ENCODE peak calls at places on chromosomes 5 and 9, in seven cellular contexts. X is mammary epithelial cell, N is cardiac fibroblast, H is breast epithelium, G is brain microvascular endothelial cell, O is HFF-Myc, Y is astrocyte of the spinal cord. D is an unnamed sample.

GRCh38 chr9:74858753-74859414 is 28.8 kb downstream of the TRPM6 start:
- DNase-seq in N (no peak), H (no peak), G (no peak), O (no peak), Y (no peak), X (no peak), D (no peak)

GRCh38 chr9:83299556-83299955 is 236.6 kb upstream of the RASEF start:
- DNase-seq in G (peak; percentile 53), N (peak; percentile 48), Y (peak; percentile 36), H (no peak), O (no peak), X (peak; percentile 56), D (no peak)

GRCh38 chr5:96931605-96932004 is 4.3 kb upstream of the LNPEP start:
- DNase-seq in N (no peak), Y (no peak), H (no peak), O (no peak), X (no peak), G (no peak), D (no peak)

GRCh38 chr9:76180541-76180940 is 213.7 kb downstream of the RFK start:
- DNase-seq in X (peak; percentile 9), Y (peak; percentile 71), N (peak; percentile 71), O (no peak), G (peak; percentile 71), H (no peak), D (no peak)

GRCh38 chr9:108743426-108743825 is 112.4 kb downstream of the ACTL7B start:
- DNase-seq in G (no peak), O (no peak), X (no peak), N (no peak), H (no peak), Y (no peak), D (no peak)

GRCh38 chr9:136050706-136051567 is 44.2 kb downstream of the NACC2 start:
- DNase-seq in X (peak; percentile 56), N (peak; percentile 24), G (no peak), O (no peak), Y (peak; percentile 30), H (no peak), D (peak; percentile 61)

GRCh38 chr5:6448141-6448491 is 543 bp upstream of the UBE2QL1 start:
- DNase-seq in N (no peak), G (no peak), X (no peak), Y (no peak), O (no peak), H (no peak), D (no peak)

GRCh38 chr9:85685081-85685480 is 56.7 kb downstream of the AGTPBP1 start:
- DNase-seq in G (no peak), N (no peak), X (no peak), O (no peak), H (no peak), Y (no peak), D (no peak)

GRCh38 chr5:83957188-83957587 is 236.5 kb upstream of the HAPLN1 start:
- DNase-seq in X (peak; percentile 31), N (no peak), Y (peak; percentile 42), H (no peak), O (no peak), G (peak; percentile 6), D (no peak)

GRCh38 chr9:137082925-137083290 is 3.9 kb upstream of the MAN1B1 start:
- DNase-seq in Y (no peak), H (no peak), N (no peak), O (no peak), G (no peak), X (no peak), D (no peak)

GRCh38 chr5:150077996-150078801 is 8.2 kb downstream of the CSF1R start:
- DNase-seq in X (no peak), N (no peak), Y (no peak), G (no peak), H (no peak), O (no peak), D (no peak)

GRCh38 chr5:136840601-136841000 is 475.3 kb upstream of the TRPC7 start:
- DNase-seq in X (no peak), O (no peak), G (no peak), H (no peak), N (no peak), Y (no peak), D (no peak)

GRCh38 chr5:174340221-174340620 is 294.7 kb downstream of the NSG2 start:
- DNase-seq in G (no peak), Y (no peak), N (no peak), O (no peak), X (no peak), H (no peak), D (no peak)

GRCh38 chr9:69674112-69674511 is 1.9 kb upstream of the APBA1 start:
- DNase-seq in N (peak; percentile 1), O (no peak), G (no peak), Y (no peak), X (no peak), H (no peak), D (no peak)

GRCh38 chr9:136313111-136314055 is 9.5 kb upstream of the CCDC187 start:
- DNase-seq in H (no peak), Y (no peak), O (no peak), G (no peak), X (no peak), N (no peak), D (no peak)

GRCh38 chr5:42108468-42108867 is 183.4 kb downstream of the FBXO4 start:
- DNase-seq in Y (no peak), X (no peak), H (no peak), N (no peak), O (no peak), G (no peak), D (no peak)

GRCh38 chr5:34547300-34548085 is 108.6 kb upstream of the RAI14 start:
- DNase-seq in Y (no peak), N (no peak), G (no peak), O (no peak), X (no peak), H (no peak), D (no peak)

GRCh38 chr5:179803651-179804598 is 2.7 kb downstream of the MGAT4B start:
- DNase-seq in X (peak; percentile 30), Y (no peak), G (no peak), N (peak; percentile 40), O (no peak), H (no peak), D (peak; percentile 60)

GRCh38 chr5:96487859-96488258 is 54.8 kb upstream of the PCSK1 start:
- DNase-seq in Y (no peak), G (no peak), H (no peak), N (peak; percentile 17), O (no peak), X (no peak), D (no peak)

GRCh38 chr9:121921444-121921843 is 171.7 kb downstream of the TTLL11 start:
- DNase-seq in X (no peak), O (no peak), H (no peak), N (no peak), Y (no peak), G (no peak), D (no peak)

GRCh38 chr5:159031513-159031912 is 68.2 kb downstream of the EBF1 start:
- DNase-seq in O (no peak), G (peak; percentile 87), H (no peak), Y (peak; percentile 91), X (no peak), N (no peak), D (no peak)

GRCh38 chr9:71897573-71897972 is 13.4 kb downstream of the ABHD17B start:
- DNase-seq in X (no peak), O (no peak), G (no peak), H (no peak), N (no peak), Y (no peak), D (no peak)

GRCh38 chr9:71895122-71895521 is 15.9 kb downstream of the ABHD17B start:
- DNase-seq in G (no peak), H (no peak), X (peak; percentile 58), Y (no peak), O (no peak), N (peak; percentile 61), D (no peak)

GRCh38 chr9:71901695-71902094 is 9.3 kb downstream of the ABHD17B start:
- DNase-seq in O (no peak), H (no peak), G (no peak), Y (no peak), N (no peak), X (no peak), D (no peak)

GRCh38 chr9:71895955-71896354 is 15.0 kb downstream of the ABHD17B start:
- DNase-seq in X (no peak), Y (no peak), O (no peak), G (no peak), N (no peak), H (no peak), D (no peak)

GRCh38 chr9:71896762-71897161 is 14.2 kb downstream of the ABHD17B start:
- DNase-seq in O (no peak), N (no peak), G (no peak), Y (no peak), H (no peak), X (no peak), D (no peak)
- H3K4me3 ChIP-seq in O (no peak overlapping the region), N (no peak overlapping the region), G (no peak overlapping the region), Y (no peak overlapping the region), H (no peak overlapping the region), X (no peak overlapping the region), D (no peak overlapping the region)

DNA sequence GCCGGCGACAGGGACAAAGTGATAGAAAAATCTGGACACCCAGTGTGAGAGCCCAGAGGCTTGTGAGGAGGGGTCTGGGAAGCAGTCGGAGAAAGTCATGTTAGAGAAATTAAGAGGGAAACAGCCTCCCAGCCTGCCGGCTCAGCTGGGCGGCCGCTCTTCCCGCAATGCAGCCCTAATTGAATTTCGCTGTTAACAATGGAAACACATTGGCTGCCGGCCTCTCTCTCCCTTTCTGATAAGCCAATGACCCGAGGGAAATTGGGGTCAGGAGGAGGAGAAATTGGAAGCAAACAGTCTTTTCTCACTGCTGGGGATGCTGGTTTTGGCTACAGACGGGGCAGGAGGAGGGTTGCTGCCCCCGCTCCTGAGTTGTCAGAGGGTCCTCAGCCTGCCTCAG is 32.2 kb downstream of the HK3 start:
- DNase-seq in N (no peak), G (no peak), Y (no peak), X (no peak), H (no peak), O (no peak), D (no peak)
- TF ChIP-seq CTCF in N (no peak), G (no peak), Y (no peak), X (no peak), H (no peak), O (no peak), D (no peak)

DNA sequence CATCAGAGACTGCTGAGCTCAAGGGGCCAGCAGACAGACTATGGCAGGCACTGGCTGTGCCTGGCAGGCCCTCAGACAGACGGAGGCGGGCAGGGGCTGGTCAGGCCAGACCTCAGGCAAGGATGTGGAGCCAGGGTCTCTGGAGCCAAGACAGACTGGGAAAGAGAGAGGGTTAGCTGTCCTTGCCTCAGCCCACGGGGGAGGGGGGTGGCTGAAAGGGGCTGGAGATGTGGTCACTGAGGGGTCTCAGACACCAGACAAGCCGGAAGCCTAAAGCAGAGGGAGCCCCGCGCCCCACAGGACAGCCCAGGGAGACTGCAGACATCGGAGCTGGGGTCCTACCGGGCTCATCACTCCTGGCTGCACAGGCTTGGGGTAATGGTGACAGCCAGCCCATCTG is 141.2 kb upstream of the FOXD4L5 start:
- DNase-seq in X (no peak), Y (no peak), O (no peak), G (no peak), H (no peak), N (no peak), D (no peak)
- H3K4me3 ChIP-seq in X (no peak overlapping the region), Y (no peak overlapping the region), O (no peak overlapping the region), G (no peak overlapping the region), H (no peak overlapping the region), N (no peak overlapping the region), D (no peak overlapping the region)

DNA sequence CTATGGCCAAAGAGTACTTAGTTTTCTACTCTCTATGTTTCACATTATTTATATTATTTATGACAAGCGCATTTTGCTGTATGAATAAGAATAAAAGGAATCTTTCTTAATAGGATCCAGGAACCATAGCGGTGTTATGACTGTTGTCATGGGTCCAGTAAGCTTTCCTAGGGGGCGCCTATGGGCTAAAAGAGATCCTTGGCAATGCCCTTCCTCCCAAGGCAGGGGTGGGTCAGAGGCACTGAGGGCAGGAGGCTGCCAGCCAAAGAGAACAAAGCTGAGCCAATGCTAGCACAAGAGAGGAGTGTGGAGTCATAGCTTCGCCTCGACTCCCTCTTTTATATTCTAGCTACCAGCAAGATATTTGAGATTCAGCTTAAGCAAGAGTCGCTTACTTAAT is 98.4 kb upstream of the GNAQ start:
- DNase-seq in Y (peak; percentile 35), X (peak; percentile 69), G (peak; percentile 26), N (peak; percentile 61), H (no peak), O (no peak), D (peak; percentile 81)
- TF ChIP-seq CTCF in Y (peak; percentile 26), X (peak; percentile 22), G (peak; percentile 35), N (no peak), H (no peak), O (no peak), D (peak; percentile 47)

D was measured in dorsolateral prefrontal cortex.